ENCODE peak calls at places on chromosomes 16 and 17, in eight cellular contexts. F is upper lobe of right lung, O is NCI-H1436, D is retina, S is endodermal cell, N is hypothalamus, T is cardiac muscle cell, M is AG04450. L is an unnamed sample.
A peak's percentile ranks its signal among the peaks of the same experiment; 100 is the strongest.

GRCh38 chr17:9520649-9521435 is 54.8 kb downstream of the STX8 start:
- DNase-seq in O (no peak), D (no peak), N (no peak), F (no peak), T (peak; percentile 2), M (no peak), S (no peak), L (no peak)

GRCh38 chr16:4009177-4009576 is 107.1 kb downstream of the ADCY9 start:
- DNase-seq in F (no peak), S (no peak), T (no peak), N (no peak), M (no peak), D (no peak), O (no peak), L (no peak)

GRCh38 chr17:975321-975982 is 4.1 kb downstream of the NXN start:
- DNase-seq in S (no peak), F (no peak), D (no peak), M (no peak), O (no peak), N (no peak), T (no peak), L (no peak)

GRCh38 chr17:1752425-1752941 is 9.4 kb upstream of the SERPINF1 start:
- DNase-seq in S (peak; percentile 73), N (no peak), F (peak; percentile 89), M (no peak), D (no peak), T (no peak), O (no peak), L (peak; percentile 69)

GRCh38 chr16:85011846-85012284 is 530 bp upstream of the ZDHHC7 start:
- DNase-seq in D (no peak), T (no peak), M (no peak), S (no peak), O (no peak), N (no peak), F (no peak), L (no peak)

GRCh38 chr17:55962931-55963378 is 190.3 kb upstream of the ANKFN1 start:
- DNase-seq in N (no peak), F (no peak), S (no peak), D (no peak), M (no peak), T (no peak), O (no peak), L (no peak)

GRCh38 chr16:86566966-86567700 is 504 bp downstream of the FOXC2 start:
- DNase-seq in S (peak; percentile 82), O (no peak), F (no peak), M (no peak), T (peak; percentile 65), D (peak; percentile 69), N (no peak), L (peak; percentile 61)

GRCh38 chr16:10828851-10829331 is 10.3 kb upstream of the TVP23A start:
- DNase-seq in T (peak; percentile 97), D (no peak), O (no peak), M (peak; percentile 27), S (peak; percentile 55), F (peak; percentile 97), N (peak; percentile 77), L (peak; percentile 30)

GRCh38 chr17:34205401-34205800 is 49.7 kb upstream of the CCL2 start:
- DNase-seq in D (no peak), M (no peak), O (no peak), N (no peak), T (no peak), F (no peak), S (no peak), L (no peak)

GRCh38 chr16:67459066-67459857 is 21.7 kb downstream of the ATP6V0D1 start:
- DNase-seq in F (peak; percentile 82), T (peak; percentile 25), M (no peak), O (no peak), S (no peak), N (no peak), D (no peak), L (no peak)

GRCh38 chr17:39152134-39152884 is 872 bp upstream of the PLXDC1 start:
- DNase-seq in T (no peak), N (no peak), O (no peak), M (no peak), D (no peak), F (no peak), S (peak; percentile 88), L (no peak)

GRCh38 chr16:14283786-14284185 is 212.7 kb downstream of the MRTFB start:
- DNase-seq in S (peak; percentile 51), O (no peak), D (no peak), T (no peak), M (no peak), N (no peak), F (no peak), L (peak; percentile 52)

GRCh38 chr16:85205747-85206471 is 93.6 kb upstream of the CIBAR2 start:
- DNase-seq in T (peak; percentile 65), O (no peak), N (no peak), S (no peak), F (no peak), D (peak; percentile 67), M (no peak), L (no peak)

GRCh38 chr16:57846078-57846697 is 43.9 kb upstream of the KIFC3 start:
- DNase-seq in O (no peak), M (no peak), S (peak; percentile 95), N (no peak), T (no peak), F (no peak), D (peak; percentile 68), L (peak; percentile 91)

GRCh38 chr17:65553646-65554567 is 7.5 kb downstream of the AXIN2 start:
- DNase-seq in S (peak; percentile 70), F (no peak), D (no peak), M (no peak), O (no peak), T (peak; percentile 32), N (no peak), L (no peak)

GRCh38 chr17:17057057-17057551 is 14.8 kb downstream of the MPRIP start:
- DNase-seq in N (no peak), D (no peak), F (peak; percentile 56), M (no peak), S (peak; percentile 43), T (no peak), O (no peak), L (no peak)

GRCh38 chr17:50037321-50038107 is 18.4 kb upstream of the ITGA3 start:
- DNase-seq in N (no peak), O (no peak), F (peak; percentile 86), M (no peak), D (no peak), S (no peak), T (peak; percentile 91), L (no peak)

GRCh38 chr16:1548727-1549126 is 15.3 kb downstream of the TMEM204 start:
- DNase-seq in M (no peak), O (no peak), S (no peak), N (no peak), D (no peak), T (no peak), F (no peak), L (no peak)

GRCh38 chr16:85607331-85607765 is 5.8 kb upstream of the GSE1 start:
- DNase-seq in M (no peak), F (no peak), N (no peak), T (peak; percentile 34), D (peak; percentile 84), O (peak; percentile 33), S (peak; percentile 93), L (peak; percentile 95)

GRCh38 chr17:75067856-75068255 is 19.9 kb upstream of the SLC16A5 start:
- DNase-seq in O (no peak), M (no peak), D (no peak), F (no peak), S (no peak), N (no peak), T (no peak), L (no peak)

GRCh38 chr16:15746332-15746731 is 96.3 kb downstream of the NDE1 start:
- DNase-seq in M (no peak), T (no peak), S (no peak), F (no peak), D (no peak), N (no peak), O (no peak), L (no peak)

GRCh38 chr17:59299400-59300092 is 31.9 kb upstream of the YPEL2 start:
- DNase-seq in S (no peak), M (no peak), N (no peak), O (no peak), T (no peak), D (no peak), F (no peak), L (no peak)

GRCh38 chr16:90037202-90037765 is 18.0 kb upstream of the DBNDD1 start:
- DNase-seq in F (no peak), O (no peak), S (no peak), M (no peak), T (no peak), N (no peak), D (no peak), L (no peak)

GRCh38 chr17:63939401-63939800 is 7.3 kb upstream of the CD79B start:
- DNase-seq in O (no peak), N (no peak), F (no peak), M (no peak), S (no peak), D (no peak), T (no peak), L (no peak)

GRCh38 chr16:57178793-57179212 is 7.0 kb downstream of the PSME3IP1 start:
- DNase-seq in M (no peak), S (peak; percentile 47), D (no peak), N (no peak), T (no peak), F (no peak), O (no peak), L (peak; percentile 43)

GRCh38 chr17:59757043-59757824 is 49.8 kb downstream of the VMP1 start:
- DNase-seq in S (no peak), T (no peak), M (no peak), O (no peak), F (no peak), N (no peak), D (no peak), L (no peak)

GRCh38 chr16:2015947-2016208 is 3.7 kb upstream of the NPW start:
- DNase-seq in S (no peak), M (no peak), O (no peak), N (no peak), T (no peak), F (no peak), D (no peak), L (no peak)

GRCh38 chr16:81521141-81521626 is 76.6 kb downstream of the CMIP start:
- DNase-seq in F (peak; percentile 61), O (no peak), S (no peak), T (no peak), M (no peak), N (peak; percentile 29), D (peak; percentile 76), L (no peak)